ENCODE peak calls at places on chromosomes 16 and 17, in four cellular contexts. E, P, F and J are unnamed samples.

GRCh38 chr16:26214694-26215093 is 522.9 kb downstream of the HS3ST4 start:
- DNase-seq in E (no peak), P (no peak), F (no peak), J (no peak)

GRCh38 chr16:51877686-51878085 is 669.3 kb downstream of the TOX3 start:
- DNase-seq in E (no peak), P (no peak), F (no peak), J (no peak)

GRCh38 chr16:23296994-23297393 is 5.1 kb upstream of the SCNN1B start:
- DNase-seq in E (no peak), P (no peak), F (peak), J (no peak)

GRCh38 chr17:58120195-58120822 is 27.9 kb upstream of the OR4D1 start:
- DNase-seq in E (no peak), P (no peak), F (peak), J (no peak)

GRCh38 chr16:77789646-77790370 is 1.4 kb downstream of the VAT1L start:
- DNase-seq in E (no peak), P (no peak), F (no peak), J (no peak)

GRCh38 chr17:63029520-63029919 is 63.5 kb downstream of the TANC2 start:
- DNase-seq in E (no peak), P (no peak), F (no peak), J (no peak)

GRCh38 chr16:59249049-59249448 is 514.9 kb upstream of the GOT2 start:
- DNase-seq in E (peak), P (no peak), F (no peak), J (no peak)

GRCh38 chr16:48911700-48912099 is 301.7 kb upstream of the N4BP1 start:
- DNase-seq in E (no peak), P (no peak), F (no peak), J (no peak)

GRCh38 chr17:64178011-64178825 is 48.3 kb upstream of the ERN1 start:
- DNase-seq in E (no peak), P (no peak), F (peak), J (no peak)

GRCh38 chr16:66028505-66029216 is 337.8 kb upstream of the CDH5 start:
- DNase-seq in E (no peak), P (no peak), F (no peak), J (no peak)

GRCh38 chr16:48892884-48893283 is 282.9 kb upstream of the N4BP1 start:
- DNase-seq in E (no peak), P (no peak), F (no peak), J (no peak)

GRCh38 chr16:69917739-69918138 is 33.4 kb upstream of the CLEC18A start:
- DNase-seq in E (peak), P (no peak), F (no peak), J (no peak)

GRCh38 chr16:27244363-27244755 is 24.2 kb downstream of the NSMCE1 start:
- DNase-seq in E (no peak), P (peak), F (no peak), J (no peak)

DNA sequence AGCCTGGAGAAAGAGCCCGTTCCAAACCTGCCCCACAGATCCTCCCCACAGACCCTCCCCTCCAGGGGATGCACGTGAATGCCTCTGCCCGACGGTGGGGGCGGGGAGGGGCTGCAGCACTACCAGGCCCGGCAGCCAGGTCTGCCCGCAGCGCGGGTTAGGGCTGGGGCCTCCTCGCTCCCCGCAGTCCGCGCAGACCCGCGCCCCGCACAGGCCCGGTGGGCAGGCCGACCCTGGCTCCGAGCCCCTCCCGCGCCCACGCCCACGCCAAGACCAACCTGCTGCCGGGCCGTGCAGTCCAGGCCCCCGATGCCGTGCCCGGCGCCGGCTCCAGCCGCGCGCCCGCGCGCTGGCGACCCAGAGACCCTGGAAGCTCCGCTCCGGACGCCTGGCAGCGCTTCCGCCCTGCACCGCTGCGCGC is at the start of gene RPUSD1:
- DNase-seq in E (no peak), P (no peak), F (no peak), J (no peak)
- TF ChIP-seq POLR2AphosphoS5 in E (no peak), P (no peak), F (peak), J (no peak)

GRCh38 chr17:49012893-49013255 is 15.7 kb downstream of the IGF2BP1 start:
- DNase-seq in E (no peak), P (no peak), F (no peak), J (no peak)
- H3K4me3 ChIP-seq in E (peak), P (no peak), F (no peak), J (no peak)

DNA sequence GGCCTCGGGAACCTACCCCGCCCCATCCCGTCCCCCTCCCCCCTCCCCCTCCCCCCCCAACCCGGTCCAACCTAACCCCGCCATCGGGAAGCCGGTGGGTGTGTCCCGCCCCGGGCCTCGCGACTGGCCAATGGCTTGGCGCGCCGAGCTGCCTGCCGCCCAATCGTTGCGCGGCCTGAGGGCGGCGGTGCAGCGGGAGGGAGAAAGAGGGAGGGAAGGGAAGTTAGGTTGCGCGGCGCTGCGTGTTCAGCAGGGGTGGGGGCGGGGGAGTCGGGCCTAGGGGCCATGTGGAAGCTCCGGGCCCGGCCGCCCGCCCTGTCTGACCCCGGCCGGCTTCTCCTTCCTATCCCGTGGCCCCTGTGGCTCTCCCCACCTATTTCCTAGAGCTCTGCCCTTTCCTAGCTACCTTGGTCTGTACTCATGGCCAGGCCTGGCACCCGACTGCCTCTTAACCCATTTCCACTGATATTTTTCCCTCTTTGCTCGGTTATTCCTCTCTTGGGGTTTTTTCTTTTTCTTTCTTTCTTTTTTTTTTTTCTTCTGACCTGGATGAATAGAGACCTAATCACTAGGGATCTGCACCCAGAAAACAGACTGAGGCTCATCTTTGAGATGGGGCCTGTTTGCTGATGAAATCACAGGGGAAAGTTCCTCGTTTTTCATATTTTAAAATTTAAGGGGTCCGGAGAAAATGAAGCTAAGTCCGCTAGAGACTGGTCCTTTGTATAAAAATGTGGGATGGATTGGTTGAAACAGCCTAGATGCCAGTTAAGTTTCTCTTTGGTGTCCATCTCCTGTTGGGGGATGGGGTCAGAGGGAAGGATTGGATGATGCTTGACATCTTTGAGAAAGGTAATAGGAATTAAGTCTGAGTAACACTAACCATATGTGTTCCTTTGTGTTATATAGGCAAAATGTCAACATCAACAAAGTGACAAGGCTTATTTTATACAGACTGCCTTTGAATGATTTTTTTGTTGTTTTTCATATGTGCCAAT is 1.1 kb downstream of the KPNB1 start:
- DNase-seq in E (peak), P (peak), F (peak), J (peak)
- TF ChIP-seq EP300 in E (no peak), P (no peak), F (no peak), J (no peak)

GRCh38 chr16:85862476-85863383 is 36.2 kb upstream of the IRF8 start:
- DNase-seq in E (no peak), P (no peak), F (no peak), J (no peak)

GRCh38 chr16:85858984-85859817 is 39.8 kb upstream of the IRF8 start:
- DNase-seq in E (no peak), P (no peak), F (no peak), J (no peak)

GRCh38 chr16:85859818-85860125 is 39.2 kb upstream of the IRF8 start:
- DNase-seq in E (no peak), P (no peak), F (no peak), J (no peak)

GRCh38 chr16:85861095-85861825 is 37.7 kb upstream of the IRF8 start:
- DNase-seq in E (no peak), P (peak), F (no peak), J (no peak)

GRCh38 chr16:85860413-85861094 is 38.4 kb upstream of the IRF8 start:
- DNase-seq in E (no peak), P (no peak), F (no peak), J (no peak)
- TF ChIP-seq POLR2AphosphoS5 in E (no peak), P (no peak), F (no peak), J (no peak)

DNA sequence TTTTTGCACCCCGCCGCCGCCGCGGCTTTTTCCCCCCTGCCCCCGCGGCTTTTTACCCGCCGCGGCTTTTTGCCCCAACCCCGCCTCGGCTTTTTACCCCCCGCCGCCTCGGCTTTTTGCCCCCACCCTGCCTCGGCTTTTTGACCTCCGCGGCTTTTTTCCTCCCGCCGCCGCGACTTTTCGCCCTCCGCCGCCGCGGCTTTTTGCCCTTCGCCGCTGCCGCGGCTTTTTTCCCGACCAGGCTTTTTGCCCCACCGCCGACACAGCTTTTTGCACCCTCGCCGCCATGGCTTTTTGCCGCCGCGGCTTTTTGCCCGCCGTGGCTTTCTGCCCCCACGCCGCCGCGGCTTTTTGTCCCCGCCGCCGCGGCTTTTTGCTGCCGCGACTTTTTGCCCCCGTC is 137.0 kb upstream of the TP53TG3D start:
- DNase-seq in E (no peak), P (no peak), F (no peak), J (peak)
- H3K4me3 ChIP-seq in E (no peak), P (no peak), F (peak), J (peak)

GRCh38 chr17:17480593-17481148 is 3.9 kb downstream of the MED9 start:
- DNase-seq in E (no peak), P (no peak), F (no peak), J (no peak)

GRCh38 chr17:17484451-17484899 is 7.7 kb downstream of the MED9 start:
- DNase-seq in E (no peak), P (no peak), F (no peak), J (no peak)

GRCh38 chr17:17479209-17479608 is 2.4 kb downstream of the MED9 start:
- DNase-seq in E (no peak), P (no peak), F (no peak), J (no peak)

GRCh38 chr17:17485420-17485819 is 8.6 kb downstream of the MED9 start:
- DNase-seq in E (no peak), P (no peak), F (no peak), J (no peak)

GRCh38 chr17:17481860-17482259 is 5.1 kb downstream of the MED9 start:
- DNase-seq in E (no peak), P (no peak), F (no peak), J (no peak)
- TF ChIP-seq EP300 in E (no peak), P (no peak), F (no peak), J (no peak)

GRCh38 chr17:16083223-16083622 is 83.6 kb downstream of the TTC19 start:
- DNase-seq in E (no peak), P (no peak), F (no peak), J (no peak)

GRCh38 chr17:16085066-16085699 is 85.6 kb downstream of the TTC19 start:
- DNase-seq in E (no peak), P (no peak), F (no peak), J (no peak)

GRCh38 chr17:16086957-16087356 is 87.3 kb downstream of the TTC19 start:
- DNase-seq in E (no peak), P (no peak), F (no peak), J (no peak)

GRCh38 chr17:16080366-16080765 is 80.7 kb downstream of the TTC19 start:
- DNase-seq in E (no peak), P (no peak), F (no peak), J (no peak)

GRCh38 chr17:16081507-16082087 is 82.0 kb downstream of the TTC19 start:
- DNase-seq in E (no peak), P (no peak), F (no peak), J (no peak)
- TF ChIP-seq POLR2AphosphoS5 in E (no peak), P (no peak), F (no peak), J (no peak)